ENCODE peak calls at places on chromosomes 13 and 19, in six cellular contexts. One of them, this sample, is unnamed. For H3K9me3 and H3K27me3, the result is how much of the 10 kb centered on the place peaks cover.

GRCh38 chr13:23656637-23657036 is 86.4 kb downstream of the TNFRSF19 start:
- DNase-seq in body of pancreas: peak
- DNase-seq in CD8-positive, alpha-beta T cell: no peak
- DNase-seq in CD8-positive, alpha-beta memory T cell: no peak
- DNase-seq in osteoblast: peak
- DNase-seq in heart right ventricle: peak
- DNase-seq in this sample: no peak

GRCh38 chr19:31066385-31066784 is 282.9 kb downstream of the TSHZ3 start:
- DNase-seq in osteoblast: peak
- DNase-seq in CD8-positive, alpha-beta T cell: no peak
- DNase-seq in body of pancreas: no peak
- DNase-seq in CD8-positive, alpha-beta memory T cell: no peak
- DNase-seq in heart right ventricle: no peak
- DNase-seq in this sample: peak

GRCh38 chr13:46850214-46850613 is 46.6 kb downstream of the HTR2A start:
- DNase-seq in heart right ventricle: no peak
- DNase-seq in osteoblast: no peak
- DNase-seq in CD8-positive, alpha-beta memory T cell: no peak
- DNase-seq in body of pancreas: no peak
- DNase-seq in CD8-positive, alpha-beta T cell: no peak
- DNase-seq in this sample: no peak

GRCh38 chr13:23628250-23628649 is 58.0 kb downstream of the TNFRSF19 start:
- DNase-seq in osteoblast: no peak
- DNase-seq in heart right ventricle: no peak
- DNase-seq in CD8-positive, alpha-beta T cell: no peak
- DNase-seq in CD8-positive, alpha-beta memory T cell: no peak
- DNase-seq in body of pancreas: no peak
- DNase-seq in this sample: no peak

GRCh38 chr19:917323-918151 is at the start of gene KISS1R:
- DNase-seq in CD8-positive, alpha-beta memory T cell: peak
- DNase-seq in body of pancreas: peak
- DNase-seq in osteoblast: peak
- DNase-seq in CD8-positive, alpha-beta T cell: peak
- DNase-seq in heart right ventricle: no peak
- DNase-seq in this sample: peak

GRCh38 chr13:61414686-61415664 is 674 bp downstream of the PCDH20 start:
- DNase-seq in CD8-positive, alpha-beta memory T cell: no peak
- DNase-seq in osteoblast: peak
- DNase-seq in heart right ventricle: no peak
- DNase-seq in CD8-positive, alpha-beta T cell: no peak
- DNase-seq in body of pancreas: peak
- DNase-seq in this sample: no peak

GRCh38 chr19:28296506-28296905 is 916.4 kb downstream of the UQCRFS1 start:
- DNase-seq in osteoblast: no peak
- DNase-seq in CD8-positive, alpha-beta memory T cell: no peak
- DNase-seq in heart right ventricle: no peak
- DNase-seq in CD8-positive, alpha-beta T cell: no peak
- DNase-seq in body of pancreas: no peak
- DNase-seq in this sample: no peak

GRCh38 chr19:46731007-46731501 is 14.1 kb upstream of the PRKD2 start:
- DNase-seq in CD8-positive, alpha-beta memory T cell: no peak
- DNase-seq in heart right ventricle: no peak
- DNase-seq in osteoblast: peak
- DNase-seq in CD8-positive, alpha-beta T cell: no peak
- DNase-seq in body of pancreas: no peak
- DNase-seq in this sample: peak

GRCh38 chr19:34217952-34218817 is 36.2 kb upstream of the GARRE1 start:
- DNase-seq in body of pancreas: peak
- DNase-seq in heart right ventricle: no peak
- DNase-seq in CD8-positive, alpha-beta memory T cell: peak
- DNase-seq in CD8-positive, alpha-beta T cell: peak
- DNase-seq in osteoblast: peak
- DNase-seq in this sample: peak

GRCh38 chr13:111573801-111574200 is 253.4 kb downstream of the TEX29 start:
- DNase-seq in body of pancreas: no peak
- DNase-seq in osteoblast: no peak
- DNase-seq in CD8-positive, alpha-beta T cell: no peak
- DNase-seq in heart right ventricle: no peak
- DNase-seq in CD8-positive, alpha-beta memory T cell: no peak
- DNase-seq in this sample: no peak

GRCh38 chr19:48768989-48769713 is 13.8 kb downstream of the FGF21 start:
- DNase-seq in CD8-positive, alpha-beta memory T cell: no peak
- DNase-seq in CD8-positive, alpha-beta T cell: no peak
- DNase-seq in osteoblast: no peak
- DNase-seq in heart right ventricle: no peak
- DNase-seq in body of pancreas: peak
- DNase-seq in this sample: no peak

GRCh38 chr19:45528149-45528743 is 21.0 kb downstream of the VASP start:
- DNase-seq in osteoblast: no peak
- DNase-seq in CD8-positive, alpha-beta memory T cell: no peak
- DNase-seq in body of pancreas: peak
- DNase-seq in heart right ventricle: no peak
- DNase-seq in CD8-positive, alpha-beta T cell: no peak
- DNase-seq in this sample: no peak

GRCh38 chr19:16885166-16885565 is 3.6 kb upstream of the F2RL3 start:
- DNase-seq in osteoblast: no peak
- DNase-seq in body of pancreas: no peak
- DNase-seq in heart right ventricle: no peak
- DNase-seq in CD8-positive, alpha-beta memory T cell: no peak
- DNase-seq in CD8-positive, alpha-beta T cell: no peak
- DNase-seq in this sample: no peak

GRCh38 chr13:97108535-97108910 is 113.6 kb upstream of the MBNL2 start:
- DNase-seq in osteoblast: no peak
- DNase-seq in heart right ventricle: no peak
- DNase-seq in body of pancreas: no peak
- DNase-seq in CD8-positive, alpha-beta T cell: no peak
- DNase-seq in CD8-positive, alpha-beta memory T cell: no peak
- DNase-seq in this sample: no peak

GRCh38 chr13:108662528-108662927 is 33.1 kb downstream of the MYO16 start:
- DNase-seq in heart right ventricle: no peak
- DNase-seq in CD8-positive, alpha-beta memory T cell: no peak
- DNase-seq in body of pancreas: no peak
- DNase-seq in CD8-positive, alpha-beta T cell: no peak
- DNase-seq in osteoblast: no peak
- DNase-seq in this sample: peak

GRCh38 chr13:46571189-46571901 is 18.4 kb downstream of the LRCH1 start:
- DNase-seq in body of pancreas: no peak
- DNase-seq in heart right ventricle: no peak
- DNase-seq in osteoblast: peak
- DNase-seq in CD8-positive, alpha-beta T cell: no peak
- DNase-seq in CD8-positive, alpha-beta memory T cell: no peak
- DNase-seq in this sample: no peak

GRCh38 chr13:30892966-30893365 is 13.1 kb upstream of the MEDAG start:
- DNase-seq in body of pancreas: peak
- DNase-seq in osteoblast: no peak
- DNase-seq in CD8-positive, alpha-beta T cell: no peak
- DNase-seq in CD8-positive, alpha-beta memory T cell: no peak
- DNase-seq in heart right ventricle: no peak
- DNase-seq in this sample: no peak

GRCh38 chr13:85528578-85529215 is 270.5 kb downstream of the SLITRK6 start:
- DNase-seq in heart right ventricle: no peak
- DNase-seq in CD8-positive, alpha-beta memory T cell: no peak
- DNase-seq in body of pancreas: no peak
- DNase-seq in CD8-positive, alpha-beta T cell: no peak
- DNase-seq in osteoblast: no peak
- DNase-seq in this sample: peak

GRCh38 chr19:50427997-50428425 is 4.7 kb upstream of the MYBPC2 start:
- DNase-seq in body of pancreas: peak
- DNase-seq in CD8-positive, alpha-beta T cell: peak
- DNase-seq in heart right ventricle: peak
- DNase-seq in osteoblast: peak
- DNase-seq in CD8-positive, alpha-beta memory T cell: peak
- DNase-seq in this sample: no peak

GRCh38 chr13:33172400-33172799 is 113.2 kb downstream of the STARD13 start:
- DNase-seq in body of pancreas: no peak
- DNase-seq in CD8-positive, alpha-beta T cell: no peak
- DNase-seq in heart right ventricle: no peak
- DNase-seq in CD8-positive, alpha-beta memory T cell: no peak
- DNase-seq in osteoblast: no peak
- DNase-seq in this sample: no peak

GRCh38 chr19:57633832-57634131 is 814 bp downstream of the ZNF211 start:
- DNase-seq in osteoblast: no peak
- DNase-seq in body of pancreas: peak
- DNase-seq in CD8-positive, alpha-beta T cell: no peak
- DNase-seq in CD8-positive, alpha-beta memory T cell: no peak
- DNase-seq in heart right ventricle: no peak
- DNase-seq in this sample: no peak

GRCh38 chr13:72763411-72763810 is 18.3 kb downstream of the DIS3 start:
- DNase-seq in heart right ventricle: no peak
- DNase-seq in body of pancreas: no peak
- DNase-seq in CD8-positive, alpha-beta T cell: no peak
- DNase-seq in CD8-positive, alpha-beta memory T cell: no peak
- DNase-seq in osteoblast: no peak
- DNase-seq in this sample: no peak

GRCh38 chr13:32969516-32969941 is 46.7 kb upstream of the KL start:
- DNase-seq in body of pancreas: no peak
- DNase-seq in heart right ventricle: peak
- DNase-seq in CD8-positive, alpha-beta memory T cell: no peak
- DNase-seq in osteoblast: peak
- DNase-seq in CD8-positive, alpha-beta T cell: no peak
- DNase-seq in this sample: no peak

GRCh38 chr19:47156861-47157454 is 26.3 kb downstream of the SAE1 start:
- DNase-seq in osteoblast: no peak
- DNase-seq in body of pancreas: no peak
- DNase-seq in CD8-positive, alpha-beta memory T cell: peak
- DNase-seq in heart right ventricle: no peak
- DNase-seq in CD8-positive, alpha-beta T cell: no peak
- DNase-seq in this sample: no peak

GRCh38 chr13:99280166-99280565 is 22.0 kb upstream of the GPR18 start:
- DNase-seq in osteoblast: peak
- DNase-seq in CD8-positive, alpha-beta memory T cell: no peak
- DNase-seq in body of pancreas: no peak
- DNase-seq in CD8-positive, alpha-beta T cell: no peak
- DNase-seq in heart right ventricle: no peak
- DNase-seq in this sample: peak

GRCh38 chr13:113021391-113021790 is 52.4 kb downstream of the MCF2L start:
- DNase-seq in heart right ventricle: no peak
- DNase-seq in body of pancreas: no peak
- DNase-seq in CD8-positive, alpha-beta T cell: no peak
- DNase-seq in osteoblast: no peak
- DNase-seq in CD8-positive, alpha-beta memory T cell: no peak
- DNase-seq in this sample: no peak

GRCh38 chr13:113023217-113023597 is 54.2 kb downstream of the MCF2L start:
- DNase-seq in CD8-positive, alpha-beta T cell: no peak
- DNase-seq in body of pancreas: no peak
- DNase-seq in heart right ventricle: peak
- DNase-seq in CD8-positive, alpha-beta memory T cell: no peak
- DNase-seq in osteoblast: no peak
- DNase-seq in this sample: peak

GRCh38 chr13:113023694-113024430 is 54.8 kb downstream of the MCF2L start:
- DNase-seq in osteoblast: no peak
- DNase-seq in CD8-positive, alpha-beta T cell: no peak
- DNase-seq in CD8-positive, alpha-beta memory T cell: no peak
- DNase-seq in body of pancreas: no peak
- DNase-seq in heart right ventricle: no peak
- DNase-seq in this sample: no peak

GRCh38 chr13:113021811-113022210 is 52.8 kb downstream of the MCF2L start:
- DNase-seq in body of pancreas: no peak
- DNase-seq in heart right ventricle: no peak
- DNase-seq in CD8-positive, alpha-beta memory T cell: no peak
- DNase-seq in osteoblast: no peak
- DNase-seq in CD8-positive, alpha-beta T cell: no peak
- DNase-seq in this sample: no peak

DNA sequence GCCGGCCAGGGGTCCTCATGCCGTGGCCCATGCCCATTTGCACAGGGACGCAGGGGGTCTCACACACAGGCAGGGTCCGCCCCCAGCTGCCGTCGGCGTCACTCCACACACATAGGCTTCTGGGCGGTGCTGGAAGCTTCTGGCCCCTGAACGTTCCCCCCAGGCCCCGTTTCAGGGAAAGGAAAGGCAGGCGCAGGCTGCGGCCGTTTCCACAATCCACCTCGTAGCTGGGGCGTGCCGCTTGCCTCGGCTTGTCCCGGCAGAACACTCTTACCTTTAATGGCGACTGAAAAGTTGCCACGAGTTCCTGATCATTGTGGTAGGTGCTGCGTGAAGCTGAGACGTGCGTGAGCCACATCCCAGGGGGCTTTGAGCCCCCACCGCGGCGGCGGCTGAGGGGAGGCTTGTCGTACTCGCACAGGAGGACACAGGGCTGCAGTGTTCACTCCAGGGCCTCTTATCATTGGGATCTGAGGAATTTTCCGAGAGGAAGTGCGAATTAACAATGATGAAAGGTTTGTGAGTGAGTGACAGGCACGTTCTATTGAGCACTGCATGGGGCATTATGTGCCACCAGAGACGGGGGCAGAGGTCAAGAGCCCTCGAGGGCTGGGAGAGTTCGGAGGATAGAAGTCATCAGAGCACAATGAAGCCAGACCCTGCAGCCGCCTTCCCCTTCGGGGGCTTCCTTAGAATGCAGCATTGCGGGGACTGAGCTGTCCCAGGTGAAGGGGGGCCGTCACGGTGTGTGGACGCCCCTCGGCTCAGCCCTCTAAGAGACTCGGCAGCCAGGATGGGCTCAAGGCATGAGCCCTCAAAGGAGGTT is 53.6 kb downstream of the MCF2L start:
- DNase-seq in osteoblast: no peak
- DNase-seq in body of pancreas: no peak
- DNase-seq in CD8-positive, alpha-beta memory T cell: no peak
- DNase-seq in CD8-positive, alpha-beta T cell: no peak
- DNase-seq in heart right ventricle: no peak
- DNase-seq in this sample: no peak
- H3K4me3 ChIP-seq in osteoblast: no peak
- H3K4me3 ChIP-seq in body of pancreas: no peak
- H3K4me3 ChIP-seq in CD8-positive, alpha-beta memory T cell: no peak
- H3K4me3 ChIP-seq in CD8-positive, alpha-beta T cell: no peak
- H3K4me3 ChIP-seq in heart right ventricle: peak
- H3K4me3 ChIP-seq in this sample: no peak

GRCh38 chr19:12229990-12230389 is 64.7 kb downstream of the ZNF44 start:
- DNase-seq in heart right ventricle: peak
- DNase-seq in osteoblast: no peak
- DNase-seq in body of pancreas: no peak
- DNase-seq in CD8-positive, alpha-beta T cell: no peak
- DNase-seq in CD8-positive, alpha-beta memory T cell: no peak
- DNase-seq in this sample: no peak
- H3K9me3 ChIP-seq in heart right ventricle: under half
- H3K9me3 ChIP-seq in osteoblast: under half
- H3K9me3 ChIP-seq in body of pancreas: under half
- H3K9me3 ChIP-seq in CD8-positive, alpha-beta T cell: under half
- H3K9me3 ChIP-seq in CD8-positive, alpha-beta memory T cell: under half
- H3K9me3 ChIP-seq in this sample: under half

DNA sequence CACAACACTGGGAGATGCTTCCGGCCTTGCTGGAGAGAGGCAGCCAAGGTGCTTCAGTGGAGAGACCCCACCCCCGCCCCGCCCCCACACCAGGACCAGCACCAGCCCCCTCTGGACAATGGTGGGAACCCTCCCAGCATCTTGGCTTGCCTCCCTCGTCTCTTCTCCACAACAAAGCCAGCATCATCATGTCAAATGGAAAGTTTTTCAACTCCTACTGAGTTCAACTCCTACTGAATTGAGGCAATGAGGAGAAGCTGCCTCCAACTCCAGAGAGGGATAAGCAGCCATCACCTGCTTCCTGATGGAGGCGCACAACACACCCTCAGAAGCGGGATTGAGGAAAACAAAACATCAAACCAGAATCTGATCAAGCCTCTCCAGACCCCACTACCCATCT is 12.8 kb downstream of the DEDD2 start:
- DNase-seq in CD8-positive, alpha-beta memory T cell: no peak
- DNase-seq in CD8-positive, alpha-beta T cell: no peak
- DNase-seq in osteoblast: peak
- DNase-seq in body of pancreas: no peak
- DNase-seq in heart right ventricle: no peak
- DNase-seq in this sample: no peak
- H3K27me3 ChIP-seq in CD8-positive, alpha-beta memory T cell: under half
- H3K27me3 ChIP-seq in CD8-positive, alpha-beta T cell: under half
- H3K27me3 ChIP-seq in osteoblast: under half
- H3K27me3 ChIP-seq in body of pancreas: under half
- H3K27me3 ChIP-seq in heart right ventricle: under half
- H3K27me3 ChIP-seq in this sample: under half

GRCh38 chr19:3179739-3180293 is 1.2 kb downstream of the S1PR4 start:
- DNase-seq in osteoblast: peak
- DNase-seq in CD8-positive, alpha-beta T cell: no peak
- DNase-seq in body of pancreas: no peak
- DNase-seq in CD8-positive, alpha-beta memory T cell: peak
- DNase-seq in heart right ventricle: no peak
- DNase-seq in this sample: no peak
- H3K4me3 ChIP-seq in osteoblast: no peak
- H3K4me3 ChIP-seq in CD8-positive, alpha-beta T cell: peak
- H3K4me3 ChIP-seq in body of pancreas: no peak
- H3K4me3 ChIP-seq in CD8-positive, alpha-beta memory T cell: peak
- H3K4me3 ChIP-seq in heart right ventricle: peak
- H3K4me3 ChIP-seq in this sample: no peak

This sample was measured in SJSA1.